ENCODE peak calls at places on chromosome 18, in eight cellular contexts. K is BE2C, A is neural progenitor cell, T is heart left ventricle, G is body of pancreas, L is psoas muscle, E is adrenal gland, I is spleen. H is an unnamed sample. For H3K27me3, the result is how much of the 10 kb centered on the place peaks cover.

GRCh38 chr18:79680100-79680879 is 687 bp downstream of the CTDP1 start:
- DNase-seq in G (peak), K (no peak), A (peak), I (peak), L (peak), E (peak), T (no peak), H (no peak)

GRCh38 chr18:51253476-51253875 is 56.0 kb upstream of the MEX3C start:
- DNase-seq in T (no peak), L (no peak), A (no peak), I (no peak), E (no peak), K (no peak), G (no peak), H (no peak)

GRCh38 chr18:32920796-32921787 is 148.3 kb upstream of the KLHL14 start:
- DNase-seq in T (no peak), L (no peak), E (peak), G (no peak), A (no peak), I (no peak), K (no peak), H (no peak)

GRCh38 chr18:78814321-78814720 is 165.3 kb upstream of the SALL3 start:
- DNase-seq in I (peak), T (no peak), K (no peak), L (no peak), A (peak), E (no peak), G (no peak), H (peak)

GRCh38 chr18:26546875-26547301 is 1.5 kb downstream of the KCTD1 start:
- DNase-seq in T (no peak), L (no peak), I (peak), K (peak), A (peak), E (no peak), G (no peak), H (no peak)

GRCh38 chr18:23573948-23574431 is 12.3 kb downstream of the NPC1 start:
- DNase-seq in K (no peak), I (no peak), L (peak), E (peak), G (peak), T (no peak), A (no peak), H (no peak)

GRCh38 chr18:11179959-11180519 is 30.7 kb upstream of the PIEZO2 start:
- DNase-seq in A (no peak), I (no peak), T (no peak), E (no peak), K (no peak), G (no peak), L (no peak), H (no peak)

GRCh38 chr18:21997207-21998143 is 171.9 kb upstream of the GATA6 start:
- DNase-seq in G (peak), A (peak), E (peak), L (no peak), K (no peak), T (no peak), I (no peak), H (peak)

GRCh38 chr18:79756826-79757225 is 40.9 kb upstream of the KCNG2 start:
- DNase-seq in E (no peak), T (no peak), K (no peak), L (no peak), A (no peak), G (no peak), I (peak), H (no peak)

GRCh38 chr18:28063181-28063790 is 113.6 kb downstream of the CDH2 start:
- DNase-seq in L (no peak), E (no peak), G (no peak), A (no peak), T (no peak), K (no peak), I (no peak), H (no peak)

GRCh38 chr18:42196651-42197050 is 241.6 kb downstream of the PIK3C3 start:
- DNase-seq in I (no peak), K (no peak), G (no peak), L (no peak), A (no peak), E (no peak), T (no peak), H (no peak)

GRCh38 chr18:63198868-63199742 is 120.5 kb downstream of the BCL2 start:
- DNase-seq in L (no peak), G (no peak), T (no peak), E (no peak), K (no peak), A (no peak), I (no peak), H (no peak)
- H3K4me3 ChIP-seq in L (no peak), G (no peak), T (no peak), E (no peak), K (no peak), A (no peak), I (peak), H (no peak)

DNA sequence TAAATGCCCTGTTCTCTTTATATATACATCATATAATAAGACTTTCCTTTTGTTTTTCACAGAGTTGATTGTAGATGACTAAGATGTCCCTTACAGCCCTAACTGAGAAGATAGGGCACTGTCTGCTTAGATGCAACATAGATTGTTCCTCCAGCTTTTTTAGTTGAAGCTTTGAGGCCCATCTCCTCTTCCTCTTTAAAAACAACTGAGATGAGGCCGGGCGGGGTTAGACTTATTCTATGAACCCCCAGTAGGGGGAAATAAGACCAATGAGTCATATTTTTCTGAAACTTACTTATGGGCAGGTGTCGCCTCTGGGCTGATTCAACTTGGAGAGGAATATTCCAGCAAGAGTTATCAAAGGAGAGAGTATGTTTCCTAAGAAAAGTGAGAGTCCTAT is 84.6 kb downstream of the FBXO15 start:
- DNase-seq in L (no peak), K (no peak), I (no peak), A (no peak), G (no peak), T (no peak), E (no peak), H (no peak)
- TF ChIP-seq CTCF in L (no peak), K (no peak), I (peak), A (peak), G (no peak), T (no peak), E (no peak), H (no peak)

GRCh38 chr18:48132993-48133674 is 202.7 kb upstream of the SMAD2 start:
- DNase-seq in T (no peak), K (no peak), I (peak), G (no peak), L (no peak), A (no peak), E (no peak), H (no peak)

GRCh38 chr18:48133675-48134251 is 203.3 kb upstream of the SMAD2 start:
- DNase-seq in K (no peak), T (no peak), L (no peak), E (peak), A (no peak), G (peak), I (peak), H (no peak)

GRCh38 chr18:48135436-48135966 is 205.0 kb upstream of the SMAD2 start:
- DNase-seq in A (no peak), G (no peak), I (peak), K (no peak), T (no peak), E (no peak), L (no peak), H (no peak)

GRCh38 chr18:48136051-48136543 is 205.6 kb upstream of the SMAD2 start:
- DNase-seq in T (peak), I (peak), E (peak), K (peak), G (peak), L (peak), A (peak), H (no peak)

GRCh38 chr18:48134609-48135008 is 204.2 kb upstream of the SMAD2 start:
- DNase-seq in E (no peak), K (no peak), T (no peak), L (no peak), I (peak), G (no peak), A (no peak), H (no peak)
- H3K27me3 ChIP-seq in E (under half), K (under half), T (under half), L (under half), I (under half), G (under half), A (half or more), H (under half)

GRCh38 chr18:58807766-58808165 is 56.9 kb upstream of the ZNF532 start:
- DNase-seq in K (no peak), I (no peak), A (no peak), T (no peak), E (no peak), L (no peak), G (no peak), H (no peak)
- H3K4me3 ChIP-seq in K (no peak), I (no peak), A (no peak), T (no peak), E (no peak), L (no peak), G (no peak), H (no peak)

DNA sequence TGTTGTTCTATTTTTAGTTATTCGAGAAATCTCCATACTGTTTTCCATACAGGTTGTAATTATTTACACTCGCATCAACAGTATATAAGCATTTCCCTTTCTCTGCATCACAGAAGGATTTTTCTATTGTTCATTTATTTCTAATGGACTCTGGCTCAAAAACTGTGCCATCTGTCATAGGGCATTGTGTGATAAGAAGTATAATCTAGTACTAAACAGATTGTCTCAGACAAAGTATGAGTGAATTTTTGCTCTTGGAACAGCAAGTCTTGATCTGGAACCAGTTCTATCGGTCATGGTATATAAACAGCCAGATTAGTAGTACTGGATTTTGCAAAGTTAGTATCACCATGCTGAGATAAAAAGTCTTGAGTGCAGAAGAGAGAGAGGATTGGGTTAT is 145.8 kb downstream of the KIAA1328 start:
- DNase-seq in I (no peak), L (no peak), E (no peak), A (no peak), K (no peak), T (no peak), G (no peak), H (no peak)
- TF ChIP-seq CTCF in I (no peak), L (no peak), E (no peak), A (no peak), K (no peak), T (no peak), G (no peak), H (no peak)

GRCh38 chr18:31044926-31045325 is 2.4 kb upstream of the DSC3 start:
- DNase-seq in L (no peak), A (no peak), T (no peak), E (no peak), G (no peak), I (no peak), K (no peak), H (no peak)
- H3K27me3 ChIP-seq in L (under half), A (half or more), T (under half), E (under half), G (under half), I (under half), K (under half), H (under half)

DNA sequence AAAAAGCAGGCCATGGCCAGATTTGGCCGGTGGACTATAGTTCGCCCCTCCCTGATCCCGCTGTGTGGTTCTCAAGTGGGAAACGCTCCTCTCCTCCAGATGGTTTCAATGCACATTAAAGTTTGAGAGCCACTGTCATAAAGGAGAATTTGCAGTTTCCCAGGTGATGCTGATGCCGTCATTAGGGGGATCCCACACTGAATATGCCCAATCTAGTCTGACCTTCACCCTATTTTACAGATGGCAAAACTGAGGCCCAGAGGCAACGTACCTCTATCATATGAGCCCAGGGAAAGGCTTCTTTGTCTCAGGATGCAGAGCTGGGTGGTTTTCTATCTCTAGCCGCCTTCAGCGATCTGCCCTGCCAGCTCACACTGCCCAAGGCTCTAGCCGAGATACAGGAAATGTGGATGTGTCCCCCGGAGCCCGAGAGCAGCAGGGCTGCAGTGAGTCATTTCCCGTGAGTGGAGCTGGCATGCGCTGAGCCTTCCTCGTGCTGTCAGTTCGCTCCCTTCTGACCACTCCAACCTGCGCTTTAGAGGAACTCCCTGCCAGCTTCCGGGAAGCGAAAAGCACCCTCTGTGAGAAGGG is 116.2 kb downstream of the SMAD7 start:
- DNase-seq in A (no peak), K (peak), L (peak), G (peak), E (peak), I (peak), T (peak), H (no peak)
- H3K4me3 ChIP-seq in A (no peak), K (no peak), L (no peak), G (no peak), E (no peak), I (peak), T (peak), H (no peak)

DNA sequence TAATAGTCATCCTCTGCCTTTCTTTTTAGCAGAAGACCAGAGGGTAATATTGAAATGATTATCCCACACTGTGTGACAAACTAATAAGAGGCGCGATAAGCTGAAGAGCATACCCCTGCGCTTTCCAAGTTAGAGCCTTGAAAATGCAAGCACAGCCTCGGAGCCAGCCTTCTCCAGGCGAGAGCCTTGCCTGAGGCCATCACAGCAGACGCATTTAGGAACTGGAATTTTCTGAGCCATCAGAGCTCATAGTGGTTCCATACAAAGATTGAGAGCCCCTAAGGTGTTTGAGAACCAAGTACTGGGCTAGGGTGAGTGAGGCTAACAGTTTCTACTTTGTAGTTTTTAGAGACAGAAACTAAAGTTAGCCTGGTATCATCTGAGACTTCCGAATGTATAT is 19.9 kb downstream of the PSMG2 start:
- DNase-seq in L (no peak), A (no peak), I (no peak), T (no peak), G (no peak), E (no peak), K (no peak), H (no peak)
- TF ChIP-seq CTCF in L (no peak), A (no peak), I (no peak), T (no peak), G (no peak), E (no peak), K (no peak), H (no peak)

DNA sequence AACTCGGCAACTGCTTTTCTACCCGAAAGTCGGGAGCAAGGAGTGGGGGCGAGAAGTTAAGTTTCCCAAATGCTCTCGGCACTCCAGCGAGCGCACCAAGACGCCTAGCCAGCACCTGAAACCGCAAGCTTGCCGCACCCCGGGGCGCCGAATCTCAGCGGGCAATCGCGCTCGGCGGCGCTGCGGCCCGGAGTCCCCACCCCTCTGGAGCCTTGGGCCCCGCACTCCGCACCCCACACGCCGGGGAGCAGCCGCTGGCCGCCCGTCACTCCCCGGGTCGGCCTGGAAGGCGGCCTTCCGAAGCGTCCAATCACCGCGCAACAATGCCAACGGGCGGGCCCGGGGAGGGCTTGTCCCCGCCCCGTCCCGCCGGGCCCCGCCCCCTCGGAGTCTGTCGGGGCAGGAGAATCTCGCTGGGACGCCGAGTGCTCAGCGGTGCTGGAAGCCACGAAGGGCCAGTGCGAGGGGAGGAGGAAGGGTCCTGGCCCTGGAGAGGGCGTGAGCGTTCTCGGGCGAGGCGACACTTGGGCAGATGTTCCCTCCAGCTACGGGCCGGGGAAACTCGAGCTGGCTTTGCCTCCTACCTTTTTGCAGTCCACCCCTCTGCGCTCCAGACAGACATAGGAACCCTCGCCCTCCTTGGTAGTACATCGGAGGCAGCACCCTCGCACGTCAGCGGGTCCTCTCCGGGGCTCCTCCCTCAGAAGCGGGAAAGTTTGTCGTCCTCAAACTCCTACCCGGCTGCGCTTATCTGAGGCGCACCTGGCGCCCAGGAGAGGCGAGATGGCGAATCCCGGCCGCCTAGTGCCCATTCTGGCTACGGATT is 1.1 kb upstream of the ZBTB7C start:
- DNase-seq in K (peak), E (peak), I (peak), G (peak), L (peak), A (peak), T (peak), H (peak)
- H3K27me3 ChIP-seq in K (under half), E (under half), I (half or more), G (under half), L (under half), A (half or more), T (under half), H (under half)

DNA sequence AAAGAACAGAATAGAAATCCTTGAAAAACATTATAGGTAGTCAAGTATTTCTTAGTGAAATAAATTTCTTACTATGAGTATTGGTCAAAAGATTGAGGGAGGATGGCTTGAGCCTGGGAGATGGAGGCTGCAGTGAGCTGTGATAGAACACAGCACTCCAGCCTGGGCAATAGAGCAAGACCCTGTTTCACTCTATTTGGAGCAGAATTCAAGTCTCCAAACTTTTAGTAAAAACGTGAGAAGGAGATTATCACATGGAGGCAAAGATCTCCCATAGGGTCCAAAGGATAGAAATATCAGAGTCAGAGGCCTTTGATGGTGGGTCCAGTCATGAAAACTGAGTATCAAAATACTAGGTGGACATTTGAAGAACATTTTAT is 2.4 kb upstream of the MYL12A start:
- DNase-seq in E (no peak), K (no peak), T (no peak), L (no peak), A (no peak), I (no peak), G (no peak), H (no peak)
- H3K4me3 ChIP-seq in E (no peak), K (no peak), T (peak), L (peak), A (peak), I (peak), G (no peak), H (no peak)

H was measured in Caco-2.